ENCODE peak calls at places on chromosomes 12 and 14, in seven cellular contexts. Z is transverse colon; B is effector memory CD4-positive, alpha-beta T cell; X is caudate nucleus; W is IMR-90; S is body of pancreas; O is CD8-positive, alpha-beta memory T cell. D is an unnamed sample.

GRCh38 chr12:99498756-99499155 is 148.8 kb upstream of the GARIN6 start:
- DNase-seq in B (no peak), Z (no peak), S (no peak), O (no peak), X (no peak), W (peak; percentile 42), D (no peak)

GRCh38 chr12:77300815-77301214 is 235.4 kb upstream of the E2F7 start:
- DNase-seq in O (no peak), Z (no peak), S (no peak), W (no peak), B (no peak), X (no peak), D (no peak)

GRCh38 chr12:106296179-106296877 is 6.2 kb upstream of the TCP11L2 start:
- DNase-seq in W (peak; percentile 91), X (no peak), B (no peak), S (no peak), O (no peak), Z (no peak), D (no peak)

GRCh38 chr12:12979731-12980259 is 20.3 kb downstream of the HEBP1 start:
- DNase-seq in S (no peak), B (no peak), Z (no peak), O (no peak), X (no peak), W (peak; percentile 98), D (no peak)

GRCh38 chr12:98820005-98820404 is 174.9 kb downstream of the APAF1 start:
- DNase-seq in O (no peak), Z (no peak), W (no peak), S (no peak), X (no peak), B (no peak), D (no peak)

GRCh38 chr12:62866451-62867082 is 68.4 kb downstream of the PPM1H start:
- DNase-seq in S (no peak), X (no peak), O (no peak), W (peak; percentile 77), B (no peak), Z (no peak), D (no peak)

GRCh38 chr12:22034709-22035506 is 11.1 kb upstream of the CMAS start:
- DNase-seq in X (no peak), O (no peak), B (no peak), Z (no peak), S (peak; percentile 24), W (peak; percentile 30), D (no peak)

GRCh38 chr14:31937730-31938346 is 139.3 kb upstream of the ARHGAP5 start:
- DNase-seq in B (peak; percentile 15), W (peak; percentile 86), O (no peak), S (peak; percentile 27), Z (peak; percentile 70), X (no peak), D (peak; percentile 76)

GRCh38 chr14:93965287-93965821 is 11.0 kb downstream of the ASB2 start:
- DNase-seq in S (no peak), Z (no peak), O (no peak), B (no peak), W (peak; percentile 96), X (no peak), D (no peak)

GRCh38 chr12:80442426-80443222 is 1.4 kb upstream of the PTPRQ start:
- DNase-seq in X (no peak), B (no peak), Z (no peak), O (no peak), W (peak; percentile 63), S (peak; percentile 10), D (no peak)

GRCh38 chr12:68405292-68405900 is 73.2 kb upstream of the MDM1 start:
- DNase-seq in O (no peak), W (no peak), B (no peak), Z (no peak), X (no peak), S (no peak), D (no peak)

GRCh38 chr14:100891501-100892445 is 11.7 kb downstream of the RTL1 start:
- DNase-seq in S (no peak), B (no peak), W (no peak), X (no peak), O (no peak), Z (peak; percentile 2), D (no peak)

GRCh38 chr12:79547044-79547734 is 143.6 kb downstream of the PAWR start:
- DNase-seq in W (peak; percentile 82), B (no peak), X (no peak), Z (peak; percentile 34), O (no peak), S (peak; percentile 29), D (no peak)

GRCh38 chr12:27525373-27525772 is 1.4 kb downstream of the PPFIBP1 start:
- DNase-seq in O (no peak), Z (no peak), B (no peak), S (no peak), W (peak; percentile 81), X (no peak), D (no peak)

GRCh38 chr14:56333361-56334279 is 215.4 kb downstream of the PELI2 start:
- DNase-seq in W (peak; percentile 93), Z (no peak), S (peak; percentile 12), O (no peak), X (no peak), B (no peak), D (no peak)

GRCh38 chr14:25943329-25943728 is 654.5 kb downstream of the NOVA1 start:
- DNase-seq in S (no peak), W (no peak), B (no peak), O (no peak), X (no peak), Z (no peak), D (no peak)

GRCh38 chr12:57149309-57149900 is 2.0 kb upstream of the LRP1-AS start:
- DNase-seq in O (no peak), Z (peak; percentile 77), X (no peak), B (no peak), S (peak; percentile 41), W (peak; percentile 61), D (no peak)

GRCh38 chr14:69088523-69089445 is 64.1 kb downstream of the DCAF5 start:
- DNase-seq in S (no peak), X (no peak), O (no peak), B (no peak), Z (no peak), W (peak; percentile 70), D (no peak)

GRCh38 chr12:41277019-41277770 is 89.1 kb downstream of the PDZRN4 start:
- DNase-seq in B (no peak), O (no peak), W (peak; percentile 52), S (peak; percentile 11), Z (no peak), X (peak; percentile 3), D (no peak)

GRCh38 chr14:102408729-102409128 is 46.0 kb downstream of the TECPR2 start:
- DNase-seq in X (no peak), S (no peak), W (peak; percentile 7), Z (no peak), B (no peak), O (no peak), D (no peak)

GRCh38 chr14:22794533-22794932 is 20.7 kb downstream of the SLC7A7 start:
- DNase-seq in X (no peak), O (no peak), S (no peak), W (no peak), Z (peak; percentile 30), B (no peak), D (no peak)

GRCh38 chr12:16604853-16605252 is 1.1 kb downstream of the LMO3 start:
- DNase-seq in X (no peak), B (no peak), Z (no peak), O (no peak), W (no peak), S (peak; percentile 36), D (peak; percentile 41)

GRCh38 chr12:130127527-130127908 is 34.7 kb upstream of the FZD10 start:
- DNase-seq in W (no peak), B (no peak), S (peak; percentile 29), Z (no peak), O (no peak), X (no peak), D (no peak)

GRCh38 chr14:24013654-24014514 is 25.2 kb downstream of the DHRS4L2 start:
- DNase-seq in S (peak; percentile 64), O (peak; percentile 54), X (no peak), B (peak; percentile 14), Z (peak; percentile 42), W (peak; percentile 71), D (no peak)

GRCh38 chr12:8036366-8036765 is 3.9 kb downstream of the FOXJ2 start:
- DNase-seq in Z (no peak), S (peak; percentile 42), O (no peak), X (no peak), W (no peak), B (no peak), D (no peak)
- H3K27ac ChIP-seq in Z (no peak overlapping the region), S (peak overlapping the region; percentile 93), O (no peak overlapping the region), X (no peak overlapping the region), W (no peak overlapping the region), B (no peak overlapping the region), D (no peak overlapping the region)

DNA sequence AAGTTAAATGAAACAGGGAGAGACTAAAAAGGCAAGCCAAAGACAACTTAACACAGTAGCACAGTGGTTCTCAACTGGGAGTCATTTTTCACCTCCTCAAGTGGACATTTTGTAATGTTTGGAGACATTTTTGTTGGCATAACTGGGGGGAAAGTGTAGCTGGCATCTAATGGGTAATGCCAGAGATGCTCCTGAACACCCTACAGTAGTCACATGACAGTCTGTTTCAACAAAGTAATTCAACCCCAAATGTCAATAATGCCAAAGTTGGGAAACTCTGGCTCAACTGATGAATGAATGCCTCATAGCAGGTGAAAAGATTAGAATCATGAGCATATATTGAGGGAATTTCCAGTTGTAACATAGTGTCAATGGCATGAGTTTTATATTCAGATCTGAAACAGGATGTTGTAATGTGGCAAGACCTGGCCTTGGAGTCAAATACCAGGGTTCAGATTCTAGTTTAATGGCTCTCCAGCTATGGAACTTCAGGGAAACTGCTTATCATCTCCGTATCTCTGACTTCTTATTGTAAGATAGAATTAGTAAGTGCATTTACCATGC is 2.4 kb upstream of the OR4K5 start:
- DNase-seq in B (no peak), X (no peak), Z (no peak), W (no peak), S (no peak), O (no peak), D (no peak)
- H3K27ac ChIP-seq in B (no peak overlapping the region), X (no peak overlapping the region), Z (no peak overlapping the region), W (no peak overlapping the region), S (no peak overlapping the region), O (no peak overlapping the region), D (no peak overlapping the region)

GRCh38 chr14:76050250-76050649 is 64.7 kb downstream of the IFT43 start:
- DNase-seq in W (no peak), S (no peak), X (no peak), Z (no peak), B (no peak), O (no peak), D (no peak)
- H3K27ac ChIP-seq in W (no peak overlapping the region), S (no peak overlapping the region), X (no peak overlapping the region), Z (no peak overlapping the region), B (no peak overlapping the region), O (no peak overlapping the region), D (no peak overlapping the region)

GRCh38 chr14:104202259-104203070 is 64.1 kb downstream of the KIF26A start:
- DNase-seq in X (no peak), W (no peak), B (no peak), O (no peak), S (peak; percentile 88), Z (peak; percentile 39), D (no peak)

GRCh38 chr14:104201063-104201462 is 62.7 kb downstream of the KIF26A start:
- DNase-seq in W (no peak), O (no peak), S (no peak), B (no peak), Z (no peak), X (no peak), D (no peak)

GRCh38 chr14:104200591-104200990 is 62.2 kb downstream of the KIF26A start:
- DNase-seq in X (no peak), O (no peak), W (no peak), Z (no peak), S (no peak), B (no peak), D (no peak)

GRCh38 chr14:104203071-104203425 is 64.7 kb downstream of the KIF26A start:
- DNase-seq in W (no peak), X (no peak), O (no peak), Z (no peak), B (no peak), S (no peak), D (no peak)

GRCh38 chr14:104201496-104201895 is 63.1 kb downstream of the KIF26A start:
- DNase-seq in B (no peak), Z (no peak), S (no peak), X (no peak), O (no peak), W (no peak), D (no peak)
- H3K27ac ChIP-seq in B (no peak overlapping the region), Z (no peak overlapping the region), S (no peak overlapping the region), X (no peak overlapping the region), O (no peak overlapping the region), W (no peak overlapping the region), D (no peak overlapping the region)